ENCODE peak calls at places on chromosome 10, in five cellular contexts. B is transverse colon, G is sigmoid colon, P is fibroblast of lung, T is psoas muscle. F is an unnamed sample.

GRCh38 chr10:104478380-104478779 is 124.7 kb downstream of the CFAP58 start:
- DNase-seq in B (no peak), G (no peak), P (peak; percentile 27), T (no peak), F (no peak)

GRCh38 chr10:131843881-131844284 is 56.9 kb upstream of the PPP2R2D start:
- DNase-seq in B (no peak), G (no peak), P (no peak), T (peak; percentile 39), F (no peak)

GRCh38 chr10:49746626-49747302 is 15.4 kb downstream of the OGDHL start:
- DNase-seq in B (no peak), G (no peak), P (no peak), T (no peak), F (no peak)

GRCh38 chr10:73889014-73889413 is 14.7 kb upstream of the CAMK2G start:
- DNase-seq in B (peak; percentile 50), G (peak; percentile 77), P (peak; percentile 93), T (peak; percentile 80), F (no peak)

GRCh38 chr10:124087672-124088634 is 5.4 kb downstream of the CHST15 start:
- DNase-seq in B (peak; percentile 78), G (peak; percentile 86), P (peak; percentile 76), T (no peak), F (no peak)

GRCh38 chr10:63766766-63767505 is 245.7 kb downstream of the REEP3 start:
- DNase-seq in B (no peak), G (no peak), P (peak; percentile 81), T (no peak), F (no peak)

GRCh38 chr10:131638049-131638448 is 262.8 kb upstream of the PPP2R2D start:
- DNase-seq in B (no peak), G (no peak), P (no peak), T (no peak), F (no peak)

GRCh38 chr10:28738200-28738599 is 60.9 kb downstream of the BAMBI start:
- DNase-seq in B (no peak), G (no peak), P (no peak), T (no peak), F (no peak)

GRCh38 chr10:129031233-129032150 is 435.5 kb upstream of the MGMT start:
- DNase-seq in B (peak; percentile 43), G (no peak), P (peak; percentile 0), T (peak; percentile 74), F (peak; percentile 0)

GRCh38 chr10:58971806-58972491 is 204.5 kb upstream of the PHYHIPL start:
- DNase-seq in B (no peak), G (no peak), P (no peak), T (no peak), F (no peak)

GRCh38 chr10:113412161-113412560 is 140.7 kb upstream of the HABP2 start:
- DNase-seq in B (no peak), G (no peak), P (no peak), T (no peak), F (no peak)

GRCh38 chr10:103500481-103500880 is 7.0 kb downstream of the NEURL1 start:
- DNase-seq in B (no peak), G (peak; percentile 36), P (no peak), T (no peak), F (no peak)

GRCh38 chr10:15237351-15237750 is 68.9 kb upstream of the NMT2 start:
- DNase-seq in B (no peak), G (no peak), P (peak; percentile 72), T (no peak), F (peak; percentile 45)

GRCh38 chr10:92238586-92239098 is 52.2 kb downstream of the CPEB3 start:
- DNase-seq in B (peak; percentile 74), G (peak; percentile 82), P (peak; percentile 84), T (peak; percentile 80), F (no peak)

GRCh38 chr10:10824611-10825148 is 193.0 kb upstream of the CELF2 start:
- DNase-seq in B (peak; percentile 23), G (peak; percentile 83), P (peak; percentile 94), T (peak; percentile 51), F (peak; percentile 83)

GRCh38 chr10:121525276-121526039 is 72.8 kb downstream of the FGFR2 start:
- DNase-seq in B (peak; percentile 41), G (no peak), P (peak; percentile 12), T (no peak), F (no peak)

GRCh38 chr10:81733547-81733946 is 141.4 kb upstream of the NRG3 start:
- DNase-seq in B (no peak), G (no peak), P (no peak), T (no peak), F (no peak)

GRCh38 chr10:77371848-77372247 is 265.8 kb downstream of the KCNMA1 start:
- DNase-seq in B (no peak), G (no peak), P (no peak), T (no peak), F (no peak)

GRCh38 chr10:119031496-119032059 is 2.1 kb downstream of the NANOS1 start:
- DNase-seq in B (no peak), G (no peak), P (no peak), T (no peak), F (no peak)

GRCh38 chr10:104170610-104171269 is 48.8 kb downstream of the SFR1 start:
- DNase-seq in B (no peak), G (no peak), P (no peak), T (no peak), F (no peak)

GRCh38 chr10:18233775-18234174 is 93.6 kb downstream of the CACNB2 start:
- DNase-seq in B (peak; percentile 23), G (no peak), P (no peak), T (no peak), F (no peak)

GRCh38 chr10:132977807-132978206 is 35.4 kb upstream of the CFAP46 start:
- DNase-seq in B (no peak), G (no peak), P (no peak), T (peak; percentile 19), F (no peak)

GRCh38 chr10:59965899-59966650 is 59.7 kb upstream of the CCDC6 start:
- DNase-seq in B (no peak), G (no peak), P (no peak), T (no peak), F (no peak)

GRCh38 chr10:124619195-124619594 is 125.0 kb downstream of the FAM53B start:
- DNase-seq in B (no peak), G (no peak), P (peak; percentile 28), T (no peak), F (no peak)

GRCh38 chr10:91032614-91033248 is 111.8 kb upstream of the ANKRD1 start:
- DNase-seq in B (peak; percentile 14), G (peak; percentile 76), P (no peak), T (no peak), F (no peak)

GRCh38 chr10:124719213-124719851 is 24.8 kb downstream of the FAM53B start:
- DNase-seq in B (peak; percentile 83), G (peak; percentile 82), P (peak; percentile 78), T (peak; percentile 75), F (no peak)

GRCh38 chr10:78774614-78774998 is 294.2 kb upstream of the ZMIZ1 start:
- DNase-seq in B (no peak), G (no peak), P (no peak), T (no peak), F (no peak)

GRCh38 chr10:74255800-74256422 is 104.9 kb downstream of the ADK start:
- DNase-seq in B (no peak), G (no peak), P (no peak), T (no peak), F (no peak)

GRCh38 chr10:132684164-132684891 is 101.6 kb downstream of the NKX6-2 start:
- DNase-seq in B (no peak), G (peak; percentile 41), P (peak; percentile 60), T (peak; percentile 11), F (no peak)

GRCh38 chr10:54559498-54559897 is 241.5 kb downstream of the PCDH15 start:
- DNase-seq in B (no peak), G (no peak), P (peak; percentile 89), T (no peak), F (no peak)

GRCh38 chr10:124356706-124357582 is 61.8 kb downstream of the OAT start:
- DNase-seq in B (no peak), G (peak; percentile 49), P (no peak), T (no peak), F (no peak)

GRCh38 chr10:91652364-91652763 is 19.5 kb upstream of the PPP1R3C start:
- DNase-seq in B (no peak), G (no peak), P (peak; percentile 100), T (no peak), F (peak; percentile 55)

GRCh38 chr10:113651898-113652297 is 11.9 kb downstream of the NRAP start:
- DNase-seq in B (no peak), G (no peak), P (no peak), T (no peak), F (no peak)

GRCh38 chr10:101614957-101615759 is 27.0 kb downstream of the DPCD start:
- DNase-seq in B (no peak), G (no peak), P (no peak), T (no peak), F (no peak)
- TF ChIP-seq CTCF in B (no peak), G (no peak), P (no peak), T (no peak), F (no peak)

DNA sequence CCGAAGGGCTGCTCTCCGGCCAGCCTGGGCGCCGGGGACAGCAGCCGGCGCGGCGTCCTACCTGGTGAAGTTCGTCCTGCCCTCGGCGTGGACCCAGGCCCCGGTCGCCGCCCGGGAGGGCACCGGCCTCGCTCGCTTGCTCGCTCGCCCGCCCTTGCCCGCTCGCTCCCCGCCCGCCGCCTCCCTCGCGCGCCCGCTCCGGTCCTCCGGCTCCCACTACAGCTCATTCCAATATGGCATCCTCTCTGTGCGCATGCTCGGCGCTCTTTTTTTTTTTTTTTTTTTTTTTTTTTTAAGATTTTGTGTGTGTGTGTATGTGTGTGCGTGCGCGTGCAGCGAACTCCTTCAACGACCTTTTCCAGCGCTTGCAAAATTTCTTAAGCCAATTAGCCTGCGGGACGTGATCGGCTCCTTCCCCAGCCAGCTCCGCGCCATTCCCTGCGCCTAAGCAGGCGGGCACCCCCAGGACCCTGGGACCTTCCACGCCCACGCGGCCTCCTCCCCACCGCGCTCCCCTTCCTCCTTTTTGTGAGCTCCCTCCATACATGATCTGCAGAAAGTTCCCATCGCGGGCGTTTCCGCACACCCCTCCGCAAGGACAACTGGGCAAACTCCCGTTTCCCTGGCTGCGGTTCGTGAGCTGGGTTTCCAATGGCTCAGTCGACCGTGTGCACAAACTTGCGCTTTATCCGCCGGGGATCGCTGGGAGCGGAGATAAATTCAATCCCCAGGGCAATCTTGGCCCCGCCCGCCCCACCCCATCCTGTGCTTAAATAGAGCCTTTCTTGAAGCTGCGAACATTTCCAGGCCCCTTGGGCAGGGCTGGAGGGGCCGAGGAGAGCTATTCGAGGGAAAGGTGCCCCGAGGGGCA is at the start of gene SFMBT2:
- DNase-seq in B (peak; percentile 59), G (peak; percentile 78), P (peak; percentile 58), T (peak; percentile 77), F (no peak)
- TF ChIP-seq CTCF in B (no peak), G (no peak), P (no peak), T (peak; percentile 5), F (no peak)

DNA sequence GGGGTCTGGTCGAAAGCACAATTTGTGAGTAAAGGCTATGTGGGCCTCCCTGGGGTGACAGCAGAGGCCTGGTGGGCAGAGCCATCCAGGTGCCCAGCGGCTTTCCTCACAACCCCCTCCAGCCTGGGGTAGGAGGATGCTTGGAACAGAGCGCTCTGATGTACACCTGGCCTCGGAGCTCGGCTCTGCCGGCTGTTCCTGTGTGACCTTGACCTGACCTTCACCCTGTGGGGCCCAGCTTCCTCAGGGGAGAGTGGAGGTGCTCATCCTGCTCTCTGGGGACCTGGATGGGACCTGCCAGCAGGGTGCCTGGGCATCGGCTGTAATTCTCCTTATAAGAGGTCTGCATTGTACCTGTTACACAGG is 28.9 kb downstream of the RET start:
- DNase-seq in B (no peak), G (no peak), P (no peak), T (no peak), F (no peak)
- TF ChIP-seq CTCF in B (peak; percentile 40), G (no peak), P (no peak), T (no peak), F (no peak)

GRCh38 chr10:126302831-126303230 is 85.4 kb downstream of the ADAM12 start:
- DNase-seq in B (no peak), G (no peak), P (no peak), T (no peak), F (no peak)
- TF ChIP-seq CTCF in B (no peak), G (no peak), P (peak; percentile 42), T (no peak), F (peak; percentile 4)

F was measured in AG09319.